ENCODE peak calls at places on chromosomes 13 and 19, in five cellular contexts. G, X, O, Z and Q are unnamed samples.

GRCh38 chr19:56108447-56109195 is 12.5 kb downstream of the ZNF787 start:
- DNase-seq in G (no peak), X (no peak), O (no peak), Z (no peak), Q (no peak)

GRCh38 chr13:22252281-22252830 is 581.5 kb downstream of the FGF9 start:
- DNase-seq in G (no peak), X (no peak), O (no peak), Z (no peak), Q (no peak)

GRCh38 chr19:4028334-4029246 is 21.1 kb downstream of the PIAS4 start:
- DNase-seq in G (no peak), X (no peak), O (no peak), Z (no peak), Q (no peak)

GRCh38 chr13:58855283-58855682 is 1223.7 kb downstream of the PCDH17 start:
- DNase-seq in G (no peak), X (peak; percentile 57), O (no peak), Z (peak; percentile 17), Q (peak; percentile 79)

GRCh38 chr19:55578761-55579747 is 1.6 kb downstream of the ZNF579 start:
- DNase-seq in G (no peak), X (no peak), O (no peak), Z (no peak), Q (no peak)

GRCh38 chr19:6916952-6917351 is 29.6 kb downstream of the ADGRE1 start:
- DNase-seq in G (no peak), X (no peak), O (no peak), Z (no peak), Q (no peak)

GRCh38 chr13:97258801-97259200 is 36.7 kb downstream of the MBNL2 start:
- DNase-seq in G (no peak), X (peak; percentile 66), O (no peak), Z (peak; percentile 41), Q (no peak)

GRCh38 chr19:16386619-16387240 is 62.1 kb downstream of the KLF2 start:
- DNase-seq in G (peak; percentile 52), X (peak; percentile 70), O (no peak), Z (peak; percentile 61), Q (peak; percentile 53)

GRCh38 chr19:944171-944567 is 18.3 kb downstream of the ARID3A start:
- DNase-seq in G (no peak), X (no peak), O (peak; percentile 83), Z (no peak), Q (no peak)

GRCh38 chr13:20175907-20176652 is 15.2 kb upstream of the GJA3 start:
- DNase-seq in G (no peak), X (no peak), O (no peak), Z (no peak), Q (no peak)

GRCh38 chr19:44624840-44625354 is 11.5 kb downstream of the IGSF23 start:
- DNase-seq in G (no peak), X (no peak), O (no peak), Z (no peak), Q (no peak)